ENCODE peak calls at places on chromosome 19, in ten cellular contexts. L, G, Y, Q, D, W, R, F, V and E are unnamed samples.

GRCh38 chr19:14769201-14769600 is 9.2 kb downstream of the ADGRE2 start:
- DNase-seq in L (no peak), G (no peak), Y (no peak), Q (no peak), D (no peak), W (no peak), R (no peak), F (no peak), V (no peak), E (no peak)

GRCh38 chr19:3506384-3507340 is 551 bp downstream of the FZR1 start:
- DNase-seq in L (peak; percentile 33), G (peak; percentile 69), Y (peak; percentile 64), Q (no peak), D (no peak), W (peak; percentile 42), R (peak; percentile 66), F (peak; percentile 67), V (peak; percentile 19), E (peak; percentile 66)

GRCh38 chr19:32870981-32871451 is 1.4 kb upstream of the SLC7A9 start:
- DNase-seq in L (no peak), G (no peak), Y (no peak), Q (no peak), D (no peak), W (no peak), R (no peak), F (no peak), V (no peak), E (no peak)

GRCh38 chr19:16143399-16144215 is at the start of gene HSH2D:
- DNase-seq in L (peak; percentile 65), G (peak; percentile 94), Y (peak; percentile 61), Q (no peak), D (peak; percentile 50), W (peak; percentile 36), R (no peak), F (peak; percentile 87), V (peak; percentile 83), E (peak; percentile 87)

GRCh38 chr19:10517760-10518443 is 655 bp upstream of the S1PR5 start:
- DNase-seq in L (no peak), G (no peak), Y (no peak), Q (no peak), D (peak; percentile 52), W (no peak), R (peak; percentile 69), F (peak; percentile 55), V (no peak), E (peak; percentile 88)

GRCh38 chr19:15161028-15161984 is 39.5 kb downstream of the NOTCH3 start:
- DNase-seq in L (no peak), G (no peak), Y (no peak), Q (peak; percentile 9), D (no peak), W (no peak), R (peak; percentile 55), F (no peak), V (no peak), E (no peak)

GRCh38 chr19:40467007-40467565 is 285 bp downstream of the SPTBN4 start:
- DNase-seq in L (no peak), G (peak; percentile 50), Y (peak; percentile 36), Q (no peak), D (no peak), W (no peak), R (peak; percentile 73), F (peak; percentile 51), V (peak; percentile 5), E (peak; percentile 56)

GRCh38 chr19:58183822-58184215 is 958 bp downstream of the ZNF274 start:
- DNase-seq in L (no peak), G (no peak), Y (no peak), Q (no peak), D (no peak), W (no peak), R (no peak), F (no peak), V (no peak), E (no peak)

GRCh38 chr19:19663292-19664120 is at the start of gene ATP13A1:
- DNase-seq in L (peak; percentile 95), G (peak; percentile 99), Y (peak; percentile 96), Q (peak; percentile 98), D (peak; percentile 97), W (peak; percentile 95), R (peak; percentile 95), F (peak; percentile 98), V (peak; percentile 96), E (peak; percentile 98)

GRCh38 chr19:46660601-46661019 is 372 bp downstream of the DACT3 start:
- DNase-seq in L (no peak), G (no peak), Y (no peak), Q (no peak), D (peak; percentile 48), W (peak; percentile 46), R (peak; percentile 74), F (peak; percentile 44), V (no peak), E (no peak)

GRCh38 chr19:7897289-7897688 is 6.4 kb upstream of the MAP2K7 start:
- DNase-seq in L (no peak), G (peak; percentile 65), Y (peak; percentile 91), Q (no peak), D (no peak), W (no peak), R (no peak), F (no peak), V (no peak), E (no peak)

GRCh38 chr19:7895565-7895964 is 7.3 kb downstream of the LRRC8E start:
- DNase-seq in L (no peak), G (no peak), Y (no peak), Q (no peak), D (no peak), W (no peak), R (no peak), F (no peak), V (no peak), E (no peak)

GRCh38 chr19:7898967-7899366 is 4.7 kb upstream of the MAP2K7 start:
- DNase-seq in L (no peak), G (no peak), Y (no peak), Q (no peak), D (no peak), W (no peak), R (no peak), F (no peak), V (no peak), E (no peak)

GRCh38 chr19:7899751-7900352 is 3.8 kb upstream of the MAP2K7 start:
- DNase-seq in L (no peak), G (no peak), Y (no peak), Q (no peak), D (no peak), W (no peak), R (no peak), F (no peak), V (no peak), E (no peak)

GRCh38 chr19:7894612-7895309 is 6.5 kb downstream of the LRRC8E start:
- DNase-seq in L (no peak), G (peak; percentile 80), Y (no peak), Q (no peak), D (no peak), W (no peak), R (no peak), F (no peak), V (no peak), E (no peak)
- H3K9me3 ChIP-seq in L (no peaks in the 10 kb centered on the region), G (no peaks in the 10 kb centered on the region), Y (no peaks in the 10 kb centered on the region), Q (no peaks in the 10 kb centered on the region), D (no peaks in the 10 kb centered on the region), W (no peaks in the 10 kb centered on the region), R (no peaks in the 10 kb centered on the region), F (no peaks in the 10 kb centered on the region), V (no peaks in the 10 kb centered on the region), E (no peaks in the 10 kb centered on the region)

GRCh38 chr19:8004001-8004400 is 1.4 kb downstream of the ELAVL1 start:
- DNase-seq in L (no peak), G (no peak), Y (no peak), Q (no peak), D (no peak), W (no peak), R (no peak), F (no peak), V (no peak), E (no peak)

GRCh38 chr19:8001995-8002849 is 3.2 kb downstream of the ELAVL1 start:
- DNase-seq in L (peak; percentile 62), G (peak; percentile 91), Y (peak; percentile 88), Q (peak; percentile 63), D (peak; percentile 85), W (peak; percentile 84), R (peak; percentile 89), F (peak; percentile 58), V (peak; percentile 45), E (peak; percentile 99)

GRCh38 chr19:8000298-8001038 is 5.0 kb downstream of the ELAVL1 start:
- DNase-seq in L (no peak), G (no peak), Y (no peak), Q (no peak), D (no peak), W (no peak), R (no peak), F (no peak), V (no peak), E (no peak)

GRCh38 chr19:7999376-7999775 is 6.1 kb downstream of the ELAVL1 start:
- DNase-seq in L (no peak), G (no peak), Y (no peak), Q (no peak), D (no peak), W (no peak), R (no peak), F (no peak), V (no peak), E (no peak)

DNA sequence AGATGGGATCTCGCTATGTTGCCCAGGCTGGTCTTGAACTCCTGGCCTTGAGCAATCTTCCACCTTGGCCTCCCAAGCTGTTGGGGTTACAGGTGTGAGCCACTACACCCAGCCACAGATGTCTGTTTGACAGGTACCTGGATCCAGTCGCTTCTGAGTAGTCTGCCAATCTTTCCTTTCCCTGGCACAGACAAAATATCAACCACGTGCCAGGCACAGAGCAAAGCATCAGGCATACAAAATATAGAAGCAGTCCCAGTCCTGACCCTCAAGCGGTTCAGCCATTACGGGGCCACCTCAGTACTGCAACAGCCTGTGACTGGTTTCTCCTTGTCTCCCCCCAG is 3.8 kb downstream of the ELAVL1 start:
- DNase-seq in L (no peak), G (no peak), Y (no peak), Q (no peak), D (no peak), W (no peak), R (no peak), F (no peak), V (no peak), E (no peak)
- H3K27ac ChIP-seq in L (no peak overlapping the region), G (peak overlapping the region; percentile 73), Y (no peak overlapping the region), Q (peak overlapping the region; percentile 26), D (peak overlapping the region; percentile 78), W (peak overlapping the region; percentile 93), R (peak overlapping the region; percentile 60), F (peak overlapping the region; percentile 61), V (no peak overlapping the region), E (no peak overlapping the region)

GRCh38 chr19:34806976-34807860 is 34.2 kb upstream of the ZNF599 start:
- DNase-seq in L (no peak), G (no peak), Y (no peak), Q (no peak), D (no peak), W (no peak), R (no peak), F (no peak), V (no peak), E (no peak)
- H3K9me3 ChIP-seq in L (no peaks in the 10 kb centered on the region), G (peaks cover 7% of the 10 kb centered on the region), Y (no peaks in the 10 kb centered on the region), Q (no peaks in the 10 kb centered on the region), D (no peaks in the 10 kb centered on the region), W (peaks cover 16% of the 10 kb centered on the region), R (no peaks in the 10 kb centered on the region), F (no peaks in the 10 kb centered on the region), V (no peaks in the 10 kb centered on the region), E (peaks cover 25% of the 10 kb centered on the region)

DNA sequence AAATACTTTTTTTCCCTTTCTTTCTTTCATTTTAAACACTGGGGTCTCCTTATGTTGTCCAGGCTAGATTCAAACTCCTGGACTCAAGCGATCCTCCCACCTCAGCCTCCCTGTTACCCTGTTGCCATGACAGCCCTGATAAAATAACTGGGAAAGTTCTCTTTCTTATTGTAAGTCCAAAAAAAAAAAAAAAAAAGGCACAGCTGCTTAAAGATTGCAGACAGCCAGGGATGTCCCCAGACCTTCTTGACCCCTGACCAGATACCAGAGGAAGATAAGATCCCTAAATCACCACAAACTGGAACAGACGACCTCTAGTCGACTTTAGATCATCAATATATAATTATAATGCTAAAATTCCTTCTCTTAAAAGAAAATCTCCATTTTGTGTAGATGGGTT is 1.1 kb upstream of the MVB12A start:
- DNase-seq in L (no peak), G (no peak), Y (no peak), Q (no peak), D (no peak), W (no peak), R (no peak), F (no peak), V (no peak), E (no peak)
- H3K27ac ChIP-seq in L (no peak overlapping the region), G (peak overlapping the region; percentile 78), Y (peak overlapping the region; percentile 77), Q (no peak overlapping the region), D (no peak overlapping the region), W (no peak overlapping the region), R (no peak overlapping the region), F (peak overlapping the region; percentile 67), V (no peak overlapping the region), E (no peak overlapping the region)